ENCODE peak calls at places on chromosomes 4 and X, in four cellular contexts. Y is Peyer's patch, Z is Caco-2, H is glutamatergic neuron. T is an unnamed sample.

GRCh38 chr4:95549246-95550138 is 719 bp upstream of the UNC5C start:
- DNase-seq in H (peak), Y (peak), Z (no peak), T (peak)

GRCh38 chr4:2667428-2667827 is 88.7 kb downstream of the TNIP2 start:
- DNase-seq in H (no peak), Y (no peak), Z (no peak), T (no peak)

GRCh38 chr4:1074077-1074476 is 39.3 kb downstream of the RNF212 start:
- DNase-seq in H (no peak), Y (no peak), Z (no peak), T (no peak)

GRCh38 chrX:23782455-23782854 is 518 bp upstream of the SAT1 start:
- DNase-seq in H (no peak), Y (no peak), Z (no peak), T (no peak)

GRCh38 chr4:143026459-143027170 is 158.1 kb upstream of the USP38 start:
- DNase-seq in Y (no peak), H (no peak), Z (no peak), T (no peak)

GRCh38 chr4:6395466-6396228 is 76.8 kb downstream of the PPP2R2C start:
- DNase-seq in Z (no peak), Y (no peak), H (no peak), T (no peak)

GRCh38 chr4:112858751-112859150 is 190.7 kb upstream of the ANK2 start:
- DNase-seq in H (no peak), Z (no peak), Y (no peak), T (no peak)

GRCh38 chrX:40105016-40105790 is 7.4 kb upstream of the BCOR start:
- DNase-seq in Y (peak), H (peak), Z (no peak), T (no peak)

GRCh38 chrX:22234380-22234779 is 38.3 kb upstream of the CBLL2 start:
- DNase-seq in H (no peak), Y (no peak), Z (no peak), T (no peak)

GRCh38 chr4:127124919-127125318 is 507.8 kb upstream of the INTU start:
- DNase-seq in H (no peak), Y (no peak), Z (no peak), T (no peak)

GRCh38 chr4:48896845-48897244 is 9.7 kb downstream of the OCIAD2 start:
- DNase-seq in Z (no peak), Y (no peak), H (no peak), T (no peak)

GRCh38 chrX:70041993-70042392 is 7.7 kb downstream of the AWAT2 start:
- DNase-seq in H (no peak), Z (no peak), Y (no peak), T (no peak)

GRCh38 chrX:122244080-122244479 is 940.0 kb upstream of the GRIA3 start:
- DNase-seq in H (no peak), Z (no peak), Y (no peak), T (no peak)

GRCh38 chrX:39532761-39533160 is 565.0 kb downstream of the BCOR start:
- DNase-seq in H (no peak), Y (no peak), Z (no peak), T (no peak)

GRCh38 chrX:4690516-4690915 is 977.1 kb upstream of the PRKX start:
- DNase-seq in Y (no peak), Z (no peak), H (no peak), T (no peak)

GRCh38 chrX:71128915-71129765 is 10.7 kb downstream of the MED12 start:
- DNase-seq in Z (peak), H (peak), Y (peak), T (peak)

GRCh38 chr4:21885241-21885640 is 63.3 kb downstream of the KCNIP4 start:
- DNase-seq in Z (no peak), H (no peak), Y (no peak), T (no peak)

GRCh38 chr4:101439926-101440325 is 92.6 kb upstream of the PPP3CA start:
- DNase-seq in Y (no peak), Z (no peak), H (no peak), T (no peak)

GRCh38 chr4:67234296-67234695 is 311.0 kb downstream of the CENPC start:
- DNase-seq in H (no peak), Y (no peak), Z (no peak), T (no peak)

GRCh38 chr4:149914521-149915115 is 99.0 kb upstream of the IQCM start:
- DNase-seq in H (peak), Z (peak), Y (no peak), T (peak)

GRCh38 chrX:46488712-46489111 is 56.5 kb downstream of the ZNF674 start:
- DNase-seq in H (no peak), Y (no peak), Z (no peak), T (no peak)

GRCh38 chr4:797066-797465 is 28.9 kb downstream of the CPLX1 start:
- DNase-seq in Y (no peak), Z (no peak), H (no peak), T (no peak)

GRCh38 chr4:145153904-145154298 is 26.5 kb downstream of the OTUD4 start:
- DNase-seq in H (no peak), Y (no peak), Z (no peak), T (no peak)

GRCh38 chrX:45524296-45524695 is 323.6 kb upstream of the DIPK2B start:
- DNase-seq in H (no peak), Y (no peak), Z (no peak), T (no peak)

GRCh38 chrX:81054904-81055303 is 146.8 kb downstream of the HMGN5 start:
- DNase-seq in H (no peak), Z (no peak), Y (no peak), T (no peak)

GRCh38 chrX:46244451-46244850 is 300.8 kb downstream of the ZNF674 start:
- DNase-seq in Z (no peak), H (no peak), Y (no peak), T (no peak)

GRCh38 chrX:123184858-123185251 is 777 bp downstream of the GRIA3 start:
- DNase-seq in H (peak), Y (no peak), Z (no peak), T (peak)

GRCh38 chrX:132488092-132488749 is 617 bp downstream of the MBNL3 start:
- DNase-seq in H (no peak), Z (no peak), Y (peak), T (no peak)

GRCh38 chr4:186939766-186940165 is 216.1 kb upstream of the FAT1 start:
- DNase-seq in Z (no peak), H (no peak), Y (no peak), T (no peak)

GRCh38 chr4:48194986-48195773 is 61.1 kb upstream of the TXK start:
- DNase-seq in Z (no peak), H (no peak), Y (no peak), T (no peak)

GRCh38 chrX:21374163-21374993 is at the start of gene CNKSR2:
- DNase-seq in Y (peak), H (peak), Z (no peak), T (peak)

GRCh38 chr4:19309365-19309764 is 942.3 kb upstream of the SLIT2 start:
- DNase-seq in Z (no peak), Y (no peak), H (no peak), T (no peak)

GRCh38 chr4:182917182-182918043 is at the start of gene DCTD:
- DNase-seq in Z (peak), Y (peak), H (peak), T (peak)

GRCh38 chr4:183426507-183426906 is 17.9 kb upstream of the CDKN2AIP start:
- DNase-seq in Z (no peak), H (no peak), Y (no peak), T (no peak)

DNA sequence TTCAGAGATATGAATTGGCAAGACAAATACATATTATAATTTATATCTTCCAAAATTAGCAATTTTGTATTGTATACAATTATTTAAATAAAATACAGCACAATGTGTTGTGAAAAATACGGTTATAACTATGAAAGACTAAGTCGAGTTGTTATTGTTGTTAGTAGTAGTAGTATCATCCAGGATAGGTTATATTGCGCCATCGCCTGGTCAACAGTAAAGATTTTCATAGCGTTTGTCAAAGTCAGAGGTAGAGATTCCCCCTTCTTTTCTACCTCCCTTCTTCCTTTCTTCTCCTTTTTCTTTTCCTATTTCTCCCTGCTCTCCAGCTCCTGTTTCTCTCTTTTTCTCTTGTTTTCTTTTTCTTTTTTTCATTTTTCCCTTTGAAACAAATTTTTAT is 499.1 kb upstream of the EPHA5 start:
- DNase-seq in Z (no peak), Y (no peak), H (peak), T (no peak)
- TF ChIP-seq CTCF in Z (no peak), Y (no peak), H (no peak), T (peak)

GRCh38 chr4:8267077-8267476 is 2.5 kb upstream of the HTRA3 start:
- DNase-seq in Y (peak), Z (no peak), H (peak), T (peak)
- TF ChIP-seq CTCF in Y (peak), Z (peak), H (peak), T (peak)

GRCh38 chrX:131366387-131366786 is 77.3 kb upstream of the IGSF1 start:
- DNase-seq in H (no peak), Y (no peak), Z (no peak), T (no peak)
- TF ChIP-seq CTCF in H (no peak), Y (no peak), Z (no peak), T (peak)

DNA sequence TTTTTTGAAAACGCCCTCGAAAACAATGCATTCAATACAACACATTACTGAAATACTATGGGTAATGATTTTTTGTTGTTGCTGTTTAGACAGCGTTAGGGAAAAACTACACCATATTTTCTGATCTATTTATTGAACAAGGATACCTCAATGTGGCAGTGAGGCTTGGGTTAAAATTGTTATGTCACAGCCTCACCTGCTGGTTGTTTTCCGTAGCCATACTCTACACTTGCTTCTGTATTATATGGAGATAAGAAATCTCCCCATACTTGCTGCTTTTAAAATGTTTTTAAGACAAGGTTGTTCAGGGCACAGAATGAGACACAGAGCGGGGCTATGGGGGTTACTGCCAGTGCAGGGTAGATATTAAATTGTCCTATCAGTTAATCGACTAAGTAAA is 221.6 kb upstream of the FTHL17 start:
- DNase-seq in H (no peak), Y (no peak), Z (no peak), T (no peak)
- TF ChIP-seq CTCF in H (no peak), Y (no peak), Z (peak), T (no peak)

GRCh38 chrX:109140463-109140862 is 341.4 kb downstream of the GUCY2F start:
- DNase-seq in Z (no peak), Y (no peak), H (no peak), T (no peak)
- TF ChIP-seq CTCF in Z (no peak), Y (no peak), H (no peak), T (no peak)

GRCh38 chr4:173752610-173753009 is 222.6 kb upstream of the HAND2 start:
- DNase-seq in Z (peak), Y (no peak), H (peak), T (peak)
- TF ChIP-seq CTCF in Z (peak), Y (no peak), H (peak), T (peak)

T was measured in neural crest cell.